ENCODE peak calls at places on chromosomes 3 and 15, in ten cellular contexts. T is Peyer's patch, F is esophagus muscularis mucosa, G is ovary, S is prostate gland, W is adrenal gland, N is tibial nerve, K is HCT116, A is upper lobe of left lung, R is esophagus squamous epithelium. O is an unnamed sample.

GRCh38 chr15:23881299-23881698 is 194.2 kb upstream of the NDN start:
- DNase-seq in T (no peak), F (no peak), G (no peak), S (no peak), W (no peak), N (no peak), K (no peak), A (no peak), R (no peak), O (no peak)

GRCh38 chr3:171356251-171356650 is 104.0 kb downstream of the TNIK start:
- DNase-seq in T (no peak), F (no peak), G (no peak), S (no peak), W (no peak), N (no peak), K (no peak), A (no peak), R (no peak), O (no peak)

GRCh38 chr15:50116477-50116876 is 2.6 kb downstream of the ATP8B4 start:
- DNase-seq in T (no peak), F (no peak), G (no peak), S (no peak), W (no peak), N (no peak), K (peak; percentile 34), A (no peak), R (no peak), O (no peak)

GRCh38 chr3:132549890-132550578 is 47.0 kb upstream of the ACKR4 start:
- DNase-seq in T (no peak), F (no peak), G (no peak), S (no peak), W (peak; percentile 40), N (no peak), K (no peak), A (no peak), R (no peak), O (no peak)

GRCh38 chr15:64247906-64248541 is 85.2 kb upstream of the PPIB start:
- DNase-seq in T (no peak), F (no peak), G (no peak), S (peak; percentile 13), W (peak; percentile 48), N (no peak), K (peak; percentile 87), A (no peak), R (no peak), O (no peak)

GRCh38 chr3:159273608-159274007 is 471.8 kb downstream of the MFSD1 start:
- DNase-seq in T (no peak), F (no peak), G (no peak), S (no peak), W (peak; percentile 28), N (no peak), K (no peak), A (no peak), R (no peak), O (no peak)

GRCh38 chr3:120047686-120048085 is 46.6 kb downstream of the GSK3B start:
- DNase-seq in T (no peak), F (no peak), G (no peak), S (no peak), W (no peak), N (no peak), K (no peak), A (no peak), R (no peak), O (no peak)

GRCh38 chr3:8851703-8852102 is 82.3 kb upstream of the OXTR start:
- DNase-seq in T (no peak), F (no peak), G (no peak), S (no peak), W (peak; percentile 35), N (no peak), K (no peak), A (no peak), R (no peak), O (no peak)

GRCh38 chr3:66443404-66443803 is 57.4 kb downstream of the LRIG1 start:
- DNase-seq in T (no peak), F (no peak), G (no peak), S (no peak), W (no peak), N (no peak), K (no peak), A (no peak), R (no peak), O (no peak)

GRCh38 chr3:66441692-66442091 is 59.1 kb downstream of the LRIG1 start:
- DNase-seq in T (no peak), F (no peak), G (no peak), S (no peak), W (no peak), N (no peak), K (no peak), A (no peak), R (no peak), O (no peak)

GRCh38 chr3:66444146-66444644 is 56.6 kb downstream of the LRIG1 start:
- DNase-seq in T (no peak), F (no peak), G (no peak), S (no peak), W (no peak), N (no peak), K (no peak), A (no peak), R (no peak), O (no peak)

GRCh38 chr3:66441124-66441523 is 59.7 kb downstream of the LRIG1 start:
- DNase-seq in T (no peak), F (no peak), G (no peak), S (peak; percentile 55), W (no peak), N (no peak), K (no peak), A (no peak), R (no peak), O (no peak)

DNA sequence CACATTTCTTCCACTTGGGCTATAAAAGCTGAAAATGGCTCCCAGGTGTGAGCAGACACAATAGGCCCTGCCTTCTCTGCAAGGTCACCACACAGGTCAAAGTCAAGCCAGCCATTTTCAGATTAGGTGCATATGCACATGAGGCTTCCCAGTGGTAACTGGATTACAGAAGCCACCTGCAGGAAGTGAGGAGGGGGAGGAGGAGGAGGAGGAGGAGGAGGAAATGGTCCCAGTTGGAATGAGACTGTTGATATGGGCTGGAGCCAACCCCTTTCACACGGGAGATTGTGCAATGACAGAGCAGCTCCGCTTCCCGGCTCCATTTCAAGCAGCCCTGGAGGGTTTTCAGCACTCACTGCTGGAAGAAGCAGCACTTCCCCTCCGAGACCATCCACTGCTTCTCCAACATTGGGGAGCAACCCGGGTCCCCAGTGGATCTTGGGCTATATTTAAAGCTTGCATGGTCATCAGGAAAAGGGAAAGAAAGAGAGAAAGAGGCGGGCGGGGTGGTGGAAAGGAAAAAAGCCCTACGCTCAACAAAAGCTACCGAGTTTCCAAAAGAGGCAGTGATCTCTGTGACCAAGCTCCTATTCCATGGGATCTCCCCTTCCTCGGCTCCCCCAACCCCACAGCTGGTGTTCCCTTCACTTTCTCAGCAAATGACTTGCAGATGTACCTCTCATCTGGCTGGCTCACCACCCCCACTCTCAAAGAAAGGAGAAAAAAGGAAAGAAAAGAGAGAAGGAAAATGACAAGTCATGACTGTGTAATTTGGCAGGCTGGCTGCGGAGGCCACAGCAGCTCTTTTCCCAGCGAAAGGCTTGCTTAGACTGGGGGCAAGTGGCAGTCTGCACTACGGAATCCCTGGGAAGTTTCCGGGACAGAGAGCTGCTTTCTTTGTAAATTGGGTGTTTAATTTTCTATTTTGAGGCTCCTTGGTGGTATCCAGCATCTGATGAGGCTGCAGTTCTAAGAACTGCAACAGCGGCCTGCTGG is 58.3 kb downstream of the LRIG1 start:
- DNase-seq in T (no peak), F (no peak), G (peak; percentile 85), S (peak; percentile 82), W (peak; percentile 46), N (peak; percentile 79), K (no peak), A (no peak), R (no peak), O (peak; percentile 66)
- TF ChIP-seq POLR2A in T (no peak), F (no peak), G (no peak), S (no peak), W (no peak), N (no peak), K (no peak), A (no peak), R (no peak), O (no peak)

GRCh38 chr15:51387699-51388041 is 46.2 kb downstream of the GLDN start:
- DNase-seq in T (no peak), F (no peak), G (no peak), S (no peak), W (no peak), N (no peak), K (no peak), A (no peak), R (no peak), O (no peak)

GRCh38 chr15:51390239-51390931 is 48.9 kb downstream of the GLDN start:
- DNase-seq in T (no peak), F (no peak), G (no peak), S (no peak), W (no peak), N (no peak), K (no peak), A (no peak), R (no peak), O (peak; percentile 34)

GRCh38 chr15:51386960-51387698 is 45.7 kb downstream of the GLDN start:
- DNase-seq in T (no peak), F (no peak), G (no peak), S (no peak), W (no peak), N (no peak), K (no peak), A (peak; percentile 18), R (no peak), O (peak; percentile 75)

GRCh38 chr15:51388726-51389125 is 47.3 kb downstream of the GLDN start:
- DNase-seq in T (no peak), F (no peak), G (no peak), S (no peak), W (no peak), N (no peak), K (no peak), A (no peak), R (no peak), O (no peak)

DNA sequence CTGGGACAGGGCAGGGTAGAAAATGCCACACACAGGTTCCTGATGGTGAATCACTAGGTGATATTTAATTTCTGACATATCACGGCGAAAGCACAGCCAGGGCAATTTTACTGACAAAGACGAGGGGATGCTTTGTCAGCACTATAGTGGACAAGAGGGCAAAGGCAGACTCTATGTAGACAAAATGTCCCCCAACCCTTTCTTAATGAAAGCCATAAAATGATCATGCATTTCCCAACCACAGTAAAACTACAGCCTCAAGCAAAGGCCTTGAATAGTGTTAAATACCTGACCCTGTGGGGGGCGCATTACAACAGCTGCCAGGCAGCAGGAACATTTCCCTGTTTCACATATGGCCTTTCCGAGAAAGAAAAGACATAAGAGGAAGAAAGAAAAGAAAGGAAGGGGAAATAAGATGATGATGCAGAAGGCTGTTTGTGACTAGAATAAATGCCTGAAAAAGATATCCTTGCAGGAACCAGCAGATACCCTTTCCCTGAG is 49.5 kb downstream of the GLDN start:
- DNase-seq in T (no peak), F (no peak), G (no peak), S (no peak), W (no peak), N (no peak), K (no peak), A (no peak), R (no peak), O (no peak)
- TF ChIP-seq CTCF in T (no peak), F (no peak), G (no peak), S (no peak), W (no peak), N (no peak), K (no peak), A (no peak), R (no peak), O (no peak)

GRCh38 chr3:190345878-190346277 is 23.6 kb upstream of the CLDN1 start:
- DNase-seq in T (no peak), F (no peak), G (no peak), S (no peak), W (no peak), N (no peak), K (no peak), A (no peak), R (no peak), O (no peak)

GRCh38 chr3:190345027-190345821 is 23.0 kb upstream of the CLDN1 start:
- DNase-seq in T (no peak), F (no peak), G (peak; percentile 29), S (peak; percentile 54), W (peak; percentile 41), N (no peak), K (no peak), A (no peak), R (no peak), O (no peak)

DNA sequence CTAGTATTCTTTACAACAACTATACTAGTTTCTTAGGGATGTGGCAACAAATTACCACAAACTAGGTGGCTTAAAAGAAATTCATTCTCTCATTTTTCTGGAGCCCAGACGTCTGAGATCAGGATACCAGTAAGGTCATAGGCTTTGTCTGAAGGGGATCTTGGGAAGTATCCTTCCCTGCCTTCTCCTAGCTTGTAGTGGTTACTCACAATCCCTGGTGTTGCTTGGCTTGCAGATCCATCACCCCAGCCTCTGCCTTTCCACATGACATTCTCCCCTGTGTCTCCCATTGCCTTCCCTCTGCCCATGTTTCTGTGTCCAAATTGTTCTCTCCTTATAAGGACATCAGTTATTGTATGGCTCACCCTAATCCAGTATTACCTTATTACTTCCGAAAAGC is 24.3 kb upstream of the CLDN1 start:
- DNase-seq in T (no peak), F (no peak), G (no peak), S (no peak), W (no peak), N (no peak), K (no peak), A (no peak), R (no peak), O (no peak)
- H3K4me3 ChIP-seq in T (no peak overlapping the region), F (no peak overlapping the region), G (no peak overlapping the region), S (no peak overlapping the region), W (no peak overlapping the region), N (no peak overlapping the region), K (no peak overlapping the region), A (no peak overlapping the region), R (no peak overlapping the region), O (no peak overlapping the region)

DNA sequence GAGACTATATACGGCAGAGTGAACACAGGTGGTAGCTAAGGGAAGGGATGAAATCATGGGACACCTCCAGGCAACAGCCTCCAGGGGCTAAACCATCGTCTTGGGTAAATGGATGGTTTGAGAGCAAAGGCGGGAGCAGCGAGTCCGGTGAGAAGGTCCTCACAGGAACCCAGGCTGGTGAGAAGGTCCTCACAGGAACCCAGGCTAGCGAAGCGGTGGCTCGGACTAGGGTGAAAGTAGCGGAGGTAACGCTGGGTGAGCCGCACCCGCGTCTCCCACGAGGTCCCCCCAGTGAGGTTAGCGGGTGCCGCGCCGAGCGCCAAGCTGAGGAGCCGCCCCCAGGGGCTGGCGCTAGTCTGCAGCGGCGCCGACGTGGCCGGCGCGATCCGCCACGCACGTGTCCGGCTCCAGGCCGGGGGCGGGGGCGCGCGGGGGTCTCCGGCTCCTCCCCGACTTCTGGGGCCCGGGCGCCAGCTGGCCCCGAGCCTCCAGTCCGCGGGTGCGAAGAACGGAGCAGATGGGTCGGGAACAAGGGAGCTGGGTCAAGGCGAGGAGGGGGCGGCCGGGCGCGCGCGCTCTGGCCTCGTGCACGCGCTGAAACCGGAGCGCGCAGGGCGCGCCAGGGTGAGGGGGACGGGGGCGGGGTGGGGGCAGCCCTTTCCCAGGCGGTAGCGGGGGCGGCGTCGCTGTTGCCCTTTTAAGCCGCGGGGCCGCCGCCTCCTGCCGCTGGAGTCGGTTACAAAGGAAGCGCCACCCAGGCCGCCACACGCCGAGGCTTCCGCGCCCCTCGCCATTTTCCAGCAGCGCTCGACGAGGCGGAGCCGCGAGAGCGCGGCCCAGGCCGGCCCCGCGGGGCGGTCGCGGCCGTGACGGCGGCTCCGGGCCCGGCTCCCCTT is at the start of gene UBE2Q2:
- DNase-seq in T (peak; percentile 73), F (no peak), G (peak; percentile 80), S (peak; percentile 66), W (peak; percentile 65), N (peak; percentile 43), K (no peak), A (peak; percentile 94), R (no peak), O (peak; percentile 94)
- TF ChIP-seq POLR2A in T (no peak), F (no peak), G (peak; percentile 6), S (no peak), W (no peak), N (peak; percentile 28), K (peak; percentile 40), A (no peak), R (no peak), O (no peak)

O was measured in lower leg skin.